ENCODE peak calls at places on chromosomes 11 and 22, in five cellular contexts. Q, Z, B, M and V are unnamed samples.

GRCh38 chr11:10326080-10326964 is 21.4 kb downstream of the ADM start:
- DNase-seq in Q (no peak), Z (no peak), B (no peak), M (no peak), V (peak)

GRCh38 chr22:20979940-20980453 is 2.1 kb upstream of the LZTR1 start:
- DNase-seq in Q (no peak), Z (no peak), B (no peak), M (no peak), V (no peak)

GRCh38 chr11:74948546-74948897 is 369 bp downstream of the XRRA1 start:
- DNase-seq in Q (no peak), Z (peak), B (no peak), M (no peak), V (no peak)

GRCh38 chr11:68658661-68659060 is 25.7 kb upstream of the GAL start:
- DNase-seq in Q (no peak), Z (peak), B (no peak), M (no peak), V (no peak)

GRCh38 chr11:134731562-134731961 is 319.5 kb upstream of the B3GAT1 start:
- DNase-seq in Q (peak), Z (no peak), B (no peak), M (no peak), V (no peak)

GRCh38 chr22:24427500-24428164 is at the start of gene ADORA2A:
- DNase-seq in Q (no peak), Z (peak), B (peak), M (no peak), V (no peak)

GRCh38 chr11:81772161-81772560 is 961.5 kb downstream of the FAM181B start:
- DNase-seq in Q (no peak), Z (peak), B (no peak), M (no peak), V (no peak)

GRCh38 chr22:46578824-46579561 is 41.2 kb upstream of the GRAMD4 start:
- DNase-seq in Q (no peak), Z (peak), B (no peak), M (no peak), V (no peak)

GRCh38 chr22:27896251-27896650 is 22.8 kb downstream of the PITPNB start:
- DNase-seq in Q (no peak), Z (no peak), B (peak), M (no peak), V (no peak)

GRCh38 chr11:2586091-2586792 is 113.6 kb downstream of the KCNQ1OT1 start:
- DNase-seq in Q (no peak), Z (peak), B (no peak), M (no peak), V (no peak)

GRCh38 chr22:28560005-28560742 is 119.5 kb downstream of the TTC28 start:
- DNase-seq in Q (no peak), Z (no peak), B (no peak), M (no peak), V (no peak)

GRCh38 chr11:9280655-9281301 is 15.6 kb upstream of the DENND5A start:
- DNase-seq in Q (no peak), Z (no peak), B (peak), M (no peak), V (peak)

GRCh38 chr11:118608268-118609214 is 1.1 kb downstream of the PHLDB1 start:
- DNase-seq in Q (no peak), Z (peak), B (no peak), M (no peak), V (peak)

GRCh38 chr22:42938976-42939375 is 76.0 kb downstream of the PACSIN2 start:
- DNase-seq in Q (no peak), Z (no peak), B (no peak), M (no peak), V (no peak)

GRCh38 chr11:114087028-114087427 is 27.5 kb downstream of the ZBTB16 start:
- DNase-seq in Q (no peak), Z (no peak), B (no peak), M (no peak), V (no peak)

GRCh38 chr22:39234867-39235687 is 9.7 kb downstream of the PDGFB start:
- DNase-seq in Q (no peak), Z (no peak), B (no peak), M (no peak), V (peak)

GRCh38 chr11:100777118-100777517 is 90.0 kb downstream of the ARHGAP42 start:
- DNase-seq in Q (no peak), Z (no peak), B (no peak), M (peak), V (peak)

GRCh38 chr11:100780470-100780869 is 93.4 kb downstream of the ARHGAP42 start:
- DNase-seq in Q (no peak), Z (no peak), B (no peak), M (no peak), V (peak)

GRCh38 chr11:100777736-100778135 is 90.6 kb downstream of the ARHGAP42 start:
- DNase-seq in Q (no peak), Z (no peak), B (no peak), M (no peak), V (no peak)

GRCh38 chr11:100776212-100776896 is 89.3 kb downstream of the ARHGAP42 start:
- DNase-seq in Q (no peak), Z (no peak), B (no peak), M (peak), V (peak)

GRCh38 chr11:100778386-100778785 is 91.3 kb downstream of the ARHGAP42 start:
- DNase-seq in Q (no peak), Z (no peak), B (no peak), M (no peak), V (no peak)
- TF ChIP-seq JUND in Q (no peak), Z (no peak), B (no peak), M (no peak), V (no peak)

DNA sequence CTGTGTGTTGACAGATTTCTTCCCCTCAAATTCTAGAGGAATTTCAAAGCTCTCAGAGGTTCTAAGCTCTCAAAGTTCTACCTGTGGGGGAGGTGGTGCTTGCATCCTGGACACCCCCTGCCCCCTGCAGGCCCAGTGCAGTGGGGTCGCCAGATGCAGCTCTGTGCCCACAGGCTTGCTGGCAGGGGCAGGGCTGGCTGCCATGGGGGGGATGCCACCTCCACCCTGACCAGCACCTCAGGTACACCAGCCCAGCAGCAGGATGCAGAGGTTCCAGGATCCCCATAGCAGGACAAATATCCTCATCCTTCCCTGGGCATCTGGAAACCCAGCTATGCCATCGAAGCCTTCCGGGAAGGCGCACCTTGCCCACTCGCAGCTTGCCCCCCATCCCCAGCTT is 91.1 kb downstream of the BRD1 start:
- DNase-seq in Q (no peak), Z (peak), B (no peak), M (no peak), V (no peak)
- TF ChIP-seq JUND in Q (no peak), Z (no peak), B (no peak), M (no peak), V (no peak)

DNA sequence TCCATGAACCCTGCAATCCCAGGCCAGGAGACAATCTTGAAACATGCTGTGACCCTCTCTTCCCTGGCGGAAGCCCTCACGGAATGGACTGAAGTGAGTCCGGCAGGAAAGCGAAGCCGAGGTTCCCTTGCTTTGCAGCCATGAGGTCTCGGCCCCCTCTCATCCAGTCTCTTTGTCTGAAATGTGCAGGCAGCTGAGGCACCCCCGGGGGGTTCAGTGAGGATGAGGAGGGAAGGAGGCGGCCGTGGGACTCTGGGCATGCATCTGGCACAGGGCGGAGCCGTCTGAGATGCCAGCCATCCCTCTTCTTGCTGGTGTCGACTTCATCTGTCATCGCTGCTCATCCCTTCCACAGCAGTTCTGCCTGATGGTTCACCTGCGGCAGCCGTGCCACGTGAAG is 1485.7 kb downstream of the BRD1 start:
- DNase-seq in Q (no peak), Z (no peak), B (no peak), M (no peak), V (no peak)
- TF ChIP-seq JUND in Q (no peak), Z (no peak), B (no peak), M (no peak), V (no peak)

DNA sequence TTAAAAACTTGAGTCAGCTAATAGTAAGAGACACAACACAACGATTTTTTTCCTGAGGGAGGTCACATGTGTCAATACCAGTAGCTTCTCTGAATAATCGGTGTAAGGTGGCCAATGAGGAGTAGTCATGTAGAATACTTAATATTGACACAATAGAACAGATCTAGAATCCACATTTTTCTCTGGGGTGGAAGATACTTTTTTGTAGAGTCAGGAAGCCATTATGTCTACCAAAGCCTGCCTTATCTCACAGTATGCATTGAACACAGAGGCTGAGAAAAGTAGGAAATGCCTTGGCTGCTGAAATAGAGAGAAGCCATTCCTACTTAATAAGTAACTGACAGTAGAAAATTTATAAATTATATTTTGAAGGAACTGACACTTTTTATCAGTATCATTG is 725.0 kb downstream of the METTL15 start:
- DNase-seq in Q (no peak), Z (no peak), B (no peak), M (no peak), V (no peak)
- TF ChIP-seq JUND in Q (no peak), Z (no peak), B (no peak), M (no peak), V (no peak)

GRCh38 chr11:60872124-60872951 is 5.0 kb downstream of the ZP1 start:
- DNase-seq in Q (no peak), Z (peak), B (no peak), M (no peak), V (no peak)

GRCh38 chr11:60873533-60873932 is 6.2 kb downstream of the ZP1 start:
- DNase-seq in Q (no peak), Z (no peak), B (no peak), M (no peak), V (no peak)

GRCh38 chr11:60871378-60872061 is 4.2 kb downstream of the ZP1 start:
- DNase-seq in Q (no peak), Z (peak), B (no peak), M (no peak), V (no peak)

GRCh38 chr11:60874421-60875365 is 7.4 kb downstream of the ZP1 start:
- DNase-seq in Q (no peak), Z (no peak), B (no peak), M (no peak), V (no peak)

DNA sequence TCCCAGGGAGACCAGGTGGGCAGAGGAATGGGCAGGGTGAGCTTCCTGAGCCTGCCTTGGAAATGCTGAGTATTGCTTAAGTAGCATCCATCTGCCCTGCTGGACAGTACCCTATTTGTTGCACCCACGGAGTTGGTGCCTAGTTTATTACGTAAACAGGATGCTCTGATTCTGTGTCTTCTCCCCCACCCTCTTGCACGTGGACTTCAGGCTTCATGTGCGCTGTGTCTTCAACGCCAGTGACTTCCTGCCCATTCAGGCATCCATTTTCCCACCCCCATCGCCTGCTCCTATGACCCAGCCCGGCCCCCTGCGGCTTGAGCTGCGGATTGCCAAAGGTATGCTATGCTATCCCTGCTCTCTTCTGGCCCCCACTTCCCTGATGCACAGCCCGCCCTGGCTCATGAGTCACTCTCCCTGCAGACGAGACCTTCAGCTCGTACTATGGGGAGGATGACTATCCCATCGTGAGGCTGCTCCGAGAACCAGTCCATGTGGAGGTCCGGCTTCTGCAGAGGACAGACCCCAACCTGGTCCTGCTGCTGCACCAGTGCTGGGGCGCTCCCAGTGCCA is 5.7 kb downstream of the ZP1 start:
- DNase-seq in Q (no peak), Z (peak), B (no peak), M (no peak), V (no peak)
- TF ChIP-seq JUND in Q (no peak), Z (no peak), B (no peak), M (no peak), V (no peak)

DNA sequence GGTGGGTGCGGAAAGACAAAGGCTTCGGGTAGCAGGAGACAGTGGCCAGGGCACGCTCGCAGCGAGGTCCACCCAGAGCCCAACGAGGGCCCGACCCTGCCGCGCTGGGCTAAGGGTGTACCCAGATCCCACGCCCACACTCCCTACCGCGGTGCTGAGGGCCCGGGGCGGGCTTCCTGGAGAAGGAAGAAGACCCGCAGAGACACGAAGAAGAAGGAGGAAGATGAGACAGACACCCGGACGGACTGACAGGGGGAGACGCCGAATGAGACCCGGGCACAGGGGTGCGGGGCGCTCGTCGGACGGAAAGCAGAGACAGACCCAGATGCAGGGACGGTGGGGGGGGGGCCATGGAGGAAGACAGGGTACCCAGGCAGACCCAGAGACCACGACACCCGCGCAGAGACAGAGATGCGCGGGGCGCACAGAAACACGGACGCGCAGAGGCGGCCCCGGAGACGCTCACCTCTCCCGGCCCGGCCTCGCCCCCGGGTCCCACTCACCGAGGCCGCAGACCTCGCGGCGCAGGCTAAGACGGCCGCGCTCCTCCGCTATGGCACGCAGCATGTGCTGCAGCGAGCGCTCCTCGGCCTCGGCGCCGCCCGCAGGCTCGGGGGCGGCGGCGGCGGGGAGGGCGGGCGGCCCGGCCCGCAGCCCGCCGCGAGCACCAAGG is 421 bp downstream of the KIAA0930 start:
- DNase-seq in Q (no peak), Z (peak), B (no peak), M (no peak), V (peak)
- TF ChIP-seq JUND in Q (no peak), Z (no peak), B (no peak), M (no peak), V (no peak)

GRCh38 chr22:48352086-48352911 is 1475.4 kb downstream of the BRD1 start:
- DNase-seq in Q (no peak), Z (no peak), B (no peak), M (no peak), V (no peak)

GRCh38 chr22:48353116-48353947 is 1474.3 kb downstream of the BRD1 start:
- DNase-seq in Q (no peak), Z (no peak), B (no peak), M (no peak), V (no peak)

GRCh38 chr22:48356731-48357130 is 1470.9 kb downstream of the BRD1 start:
- DNase-seq in Q (no peak), Z (no peak), B (no peak), M (no peak), V (no peak)

GRCh38 chr22:48351376-48352085 is 1476.1 kb downstream of the BRD1 start:
- DNase-seq in Q (no peak), Z (no peak), B (no peak), M (no peak), V (no peak)

DNA sequence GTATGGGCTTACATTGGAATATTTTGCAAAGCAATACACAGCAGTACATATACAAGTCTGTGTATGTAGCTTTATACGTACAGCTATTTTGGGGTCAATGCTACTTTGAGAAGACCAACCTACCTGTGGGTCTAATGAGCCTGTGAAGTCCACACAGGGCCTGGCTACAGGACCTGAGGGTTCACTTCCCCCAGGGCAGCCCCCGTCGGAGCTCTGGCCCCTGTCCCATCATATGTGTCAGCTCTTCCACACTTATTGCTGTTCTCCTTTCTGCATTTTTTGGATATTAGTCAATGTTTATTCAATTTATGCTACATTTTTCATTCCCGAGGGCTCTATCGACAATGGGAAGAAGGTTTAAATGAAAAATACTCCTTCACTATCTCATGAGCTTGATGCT is 1473.6 kb downstream of the BRD1 start:
- DNase-seq in Q (no peak), Z (no peak), B (no peak), M (no peak), V (no peak)
- TF ChIP-seq JUND in Q (no peak), Z (no peak), B (no peak), M (no peak), V (no peak)

GRCh38 chr11:3989251-3989650 is 105.3 kb upstream of the RRM1 start:
- DNase-seq in Q (peak), Z (no peak), B (no peak), M (no peak), V (no peak)
- TF ChIP-seq JUND in Q (no peak), Z (no peak), B (no peak), M (no peak), V (no peak)